ENCODE peak calls at places on chromosomes 12 and 14, in ten cellular contexts. One of them, this sample, is unnamed. For H3K4me1, the result is how much of the 10 kb centered on the place peaks cover.

GRCh38 chr12:20188930-20189653 is 179.2 kb upstream of the PDE3A start:
- DNase-seq in testis: no peak
- DNase-seq in small intestine: peak
- DNase-seq in colonic mucosa: no peak
- DNase-seq in psoas muscle: no peak
- DNase-seq in OCI-LY7: no peak
- DNase-seq in aorta: peak
- DNase-seq in lung: no peak
- DNase-seq in HCT116: no peak
- DNase-seq in transverse colon: no peak
- DNase-seq in this sample: no peak

GRCh38 chr12:131674373-131674772 is 36.5 kb upstream of the SFSWAP start:
- DNase-seq in testis: no peak
- DNase-seq in small intestine: no peak
- DNase-seq in colonic mucosa: no peak
- DNase-seq in psoas muscle: no peak
- DNase-seq in OCI-LY7: no peak
- DNase-seq in aorta: no peak
- DNase-seq in lung: no peak
- DNase-seq in HCT116: no peak
- DNase-seq in transverse colon: no peak
- DNase-seq in this sample: no peak

GRCh38 chr14:35051796-35052195 is 5.7 kb downstream of the FAM177A1 start:
- DNase-seq in testis: no peak
- DNase-seq in small intestine: no peak
- DNase-seq in colonic mucosa: no peak
- DNase-seq in psoas muscle: no peak
- DNase-seq in OCI-LY7: no peak
- DNase-seq in aorta: no peak
- DNase-seq in lung: no peak
- DNase-seq in HCT116: no peak
- DNase-seq in transverse colon: no peak
- DNase-seq in this sample: no peak

GRCh38 chr12:11631288-11631687 is 18.2 kb upstream of the ETV6 start:
- DNase-seq in testis: no peak
- DNase-seq in small intestine: no peak
- DNase-seq in colonic mucosa: no peak
- DNase-seq in psoas muscle: no peak
- DNase-seq in OCI-LY7: no peak
- DNase-seq in aorta: no peak
- DNase-seq in lung: no peak
- DNase-seq in HCT116: no peak
- DNase-seq in transverse colon: no peak
- DNase-seq in this sample: no peak

GRCh38 chr14:75294649-75295033 is 16.0 kb downstream of the FOS start:
- DNase-seq in testis: no peak
- DNase-seq in small intestine: no peak
- DNase-seq in colonic mucosa: no peak
- DNase-seq in psoas muscle: no peak
- DNase-seq in OCI-LY7: peak
- DNase-seq in aorta: no peak
- DNase-seq in lung: no peak
- DNase-seq in HCT116: no peak
- DNase-seq in transverse colon: no peak
- DNase-seq in this sample: no peak

GRCh38 chr14:98935921-98936320 is 336.1 kb downstream of the BCL11B start:
- DNase-seq in testis: no peak
- DNase-seq in small intestine: no peak
- DNase-seq in colonic mucosa: no peak
- DNase-seq in psoas muscle: no peak
- DNase-seq in OCI-LY7: no peak
- DNase-seq in aorta: no peak
- DNase-seq in lung: no peak
- DNase-seq in HCT116: no peak
- DNase-seq in transverse colon: no peak
- DNase-seq in this sample: no peak

GRCh38 chr12:4111010-4111409 is 162.6 kb upstream of the CCND2 start:
- DNase-seq in testis: no peak
- DNase-seq in small intestine: no peak
- DNase-seq in colonic mucosa: no peak
- DNase-seq in psoas muscle: no peak
- DNase-seq in OCI-LY7: no peak
- DNase-seq in aorta: no peak
- DNase-seq in lung: peak
- DNase-seq in HCT116: no peak
- DNase-seq in transverse colon: no peak
- DNase-seq in this sample: no peak

GRCh38 chr12:101948365-101948764 is 71.0 kb downstream of the DRAM1 start:
- DNase-seq in testis: no peak
- DNase-seq in small intestine: no peak
- DNase-seq in colonic mucosa: no peak
- DNase-seq in psoas muscle: no peak
- DNase-seq in OCI-LY7: no peak
- DNase-seq in aorta: no peak
- DNase-seq in lung: no peak
- DNase-seq in HCT116: no peak
- DNase-seq in transverse colon: no peak
- DNase-seq in this sample: no peak

GRCh38 chr12:108170164-108170563 is 41.1 kb downstream of the WSCD2 start:
- DNase-seq in testis: no peak
- DNase-seq in small intestine: no peak
- DNase-seq in colonic mucosa: no peak
- DNase-seq in psoas muscle: no peak
- DNase-seq in OCI-LY7: no peak
- DNase-seq in aorta: no peak
- DNase-seq in lung: no peak
- DNase-seq in HCT116: no peak
- DNase-seq in transverse colon: no peak
- DNase-seq in this sample: no peak

GRCh38 chr14:72690324-72690723 is 203.6 kb downstream of the DPF3 start:
- DNase-seq in testis: no peak
- DNase-seq in small intestine: no peak
- DNase-seq in colonic mucosa: no peak
- DNase-seq in psoas muscle: no peak
- DNase-seq in OCI-LY7: no peak
- DNase-seq in aorta: no peak
- DNase-seq in lung: no peak
- DNase-seq in HCT116: no peak
- DNase-seq in transverse colon: no peak
- DNase-seq in this sample: no peak

GRCh38 chr12:49974231-49974675 is 1.5 kb downstream of the AQP6 start:
- DNase-seq in testis: peak
- DNase-seq in small intestine: no peak
- DNase-seq in colonic mucosa: peak
- DNase-seq in psoas muscle: peak
- DNase-seq in OCI-LY7: no peak
- DNase-seq in aorta: peak
- DNase-seq in lung: peak
- DNase-seq in HCT116: no peak
- DNase-seq in transverse colon: peak
- DNase-seq in this sample: no peak

GRCh38 chr12:32926356-32926755 is 29.8 kb upstream of the PKP2 start:
- DNase-seq in testis: no peak
- DNase-seq in small intestine: no peak
- DNase-seq in colonic mucosa: no peak
- DNase-seq in psoas muscle: no peak
- DNase-seq in OCI-LY7: no peak
- DNase-seq in aorta: no peak
- DNase-seq in lung: no peak
- DNase-seq in HCT116: no peak
- DNase-seq in transverse colon: no peak
- DNase-seq in this sample: no peak

GRCh38 chr14:58239259-58240210 is 5.1 kb upstream of the PSMA3 start:
- DNase-seq in testis: peak
- DNase-seq in small intestine: peak
- DNase-seq in colonic mucosa: peak
- DNase-seq in psoas muscle: peak
- DNase-seq in OCI-LY7: peak
- DNase-seq in aorta: peak
- DNase-seq in lung: peak
- DNase-seq in HCT116: peak
- DNase-seq in transverse colon: peak
- DNase-seq in this sample: no peak

GRCh38 chr14:57209561-57209960 is 59.1 kb downstream of the EXOC5 start:
- DNase-seq in testis: no peak
- DNase-seq in small intestine: no peak
- DNase-seq in colonic mucosa: no peak
- DNase-seq in psoas muscle: no peak
- DNase-seq in OCI-LY7: no peak
- DNase-seq in aorta: no peak
- DNase-seq in lung: no peak
- DNase-seq in HCT116: no peak
- DNase-seq in transverse colon: no peak
- DNase-seq in this sample: no peak

GRCh38 chr14:65211341-65211987 is 109.1 kb upstream of the MAX start:
- DNase-seq in testis: no peak
- DNase-seq in small intestine: no peak
- DNase-seq in colonic mucosa: no peak
- DNase-seq in psoas muscle: no peak
- DNase-seq in OCI-LY7: no peak
- DNase-seq in aorta: no peak
- DNase-seq in lung: no peak
- DNase-seq in HCT116: no peak
- DNase-seq in transverse colon: no peak
- DNase-seq in this sample: no peak

GRCh38 chr14:77615231-77616132 is 955 bp downstream of the SPTLC2 start:
- DNase-seq in testis: no peak
- DNase-seq in small intestine: peak
- DNase-seq in colonic mucosa: peak
- DNase-seq in psoas muscle: no peak
- DNase-seq in OCI-LY7: peak
- DNase-seq in aorta: no peak
- DNase-seq in lung: no peak
- DNase-seq in HCT116: no peak
- DNase-seq in transverse colon: peak
- DNase-seq in this sample: no peak

GRCh38 chr12:28340261-28340660 is 150.0 kb downstream of the CCDC91 start:
- DNase-seq in testis: no peak
- DNase-seq in small intestine: no peak
- DNase-seq in colonic mucosa: no peak
- DNase-seq in psoas muscle: no peak
- DNase-seq in OCI-LY7: no peak
- DNase-seq in aorta: no peak
- DNase-seq in lung: no peak
- DNase-seq in HCT116: no peak
- DNase-seq in transverse colon: no peak
- DNase-seq in this sample: no peak
- H3K4me3 ChIP-seq in testis: no peak
- H3K4me3 ChIP-seq in small intestine: no peak
- H3K4me3 ChIP-seq in colonic mucosa: no peak
- H3K4me3 ChIP-seq in psoas muscle: no peak
- H3K4me3 ChIP-seq in OCI-LY7: no peak
- H3K4me3 ChIP-seq in aorta: no peak
- H3K4me3 ChIP-seq in lung: no peak
- H3K4me3 ChIP-seq in HCT116: no peak
- H3K4me3 ChIP-seq in transverse colon: no peak
- H3K4me3 ChIP-seq in this sample: no peak

GRCh38 chr12:72872488-72872887 is 600.3 kb downstream of the TRHDE start:
- DNase-seq in testis: no peak
- DNase-seq in small intestine: no peak
- DNase-seq in colonic mucosa: no peak
- DNase-seq in psoas muscle: no peak
- DNase-seq in OCI-LY7: no peak
- DNase-seq in aorta: no peak
- DNase-seq in lung: no peak
- DNase-seq in HCT116: no peak
- DNase-seq in transverse colon: no peak
- DNase-seq in this sample: no peak
- H3K27ac ChIP-seq in testis: no peak
- H3K27ac ChIP-seq in small intestine: no peak
- H3K27ac ChIP-seq in colonic mucosa: no peak
- H3K27ac ChIP-seq in psoas muscle: no peak
- H3K27ac ChIP-seq in OCI-LY7: no peak
- H3K27ac ChIP-seq in aorta: no peak
- H3K27ac ChIP-seq in lung: no peak
- H3K27ac ChIP-seq in HCT116: no peak
- H3K27ac ChIP-seq in transverse colon: no peak
- H3K27ac ChIP-seq in this sample: no peak

GRCh38 chr12:24903305-24904088 is 45.4 kb downstream of the BCAT1 start:
- DNase-seq in testis: no peak
- DNase-seq in small intestine: no peak
- DNase-seq in colonic mucosa: no peak
- DNase-seq in psoas muscle: no peak
- DNase-seq in OCI-LY7: no peak
- DNase-seq in aorta: no peak
- DNase-seq in lung: no peak
- DNase-seq in HCT116: no peak
- DNase-seq in transverse colon: no peak
- DNase-seq in this sample: no peak

GRCh38 chr12:24904871-24905270 is 44.0 kb downstream of the BCAT1 start:
- DNase-seq in testis: no peak
- DNase-seq in small intestine: no peak
- DNase-seq in colonic mucosa: no peak
- DNase-seq in psoas muscle: no peak
- DNase-seq in OCI-LY7: no peak
- DNase-seq in aorta: no peak
- DNase-seq in lung: no peak
- DNase-seq in HCT116: no peak
- DNase-seq in transverse colon: no peak
- DNase-seq in this sample: no peak

GRCh38 chr12:24902521-24903304 is 46.2 kb downstream of the BCAT1 start:
- DNase-seq in testis: no peak
- DNase-seq in small intestine: no peak
- DNase-seq in colonic mucosa: no peak
- DNase-seq in psoas muscle: peak
- DNase-seq in OCI-LY7: no peak
- DNase-seq in aorta: peak
- DNase-seq in lung: no peak
- DNase-seq in HCT116: no peak
- DNase-seq in transverse colon: no peak
- DNase-seq in this sample: no peak

GRCh38 chr12:24907464-24907863 is 41.4 kb downstream of the BCAT1 start:
- DNase-seq in testis: no peak
- DNase-seq in small intestine: no peak
- DNase-seq in colonic mucosa: no peak
- DNase-seq in psoas muscle: no peak
- DNase-seq in OCI-LY7: no peak
- DNase-seq in aorta: no peak
- DNase-seq in lung: no peak
- DNase-seq in HCT116: no peak
- DNase-seq in transverse colon: no peak
- DNase-seq in this sample: no peak

GRCh38 chr12:24905431-24905830 is 43.5 kb downstream of the BCAT1 start:
- DNase-seq in testis: no peak
- DNase-seq in small intestine: no peak
- DNase-seq in colonic mucosa: no peak
- DNase-seq in psoas muscle: no peak
- DNase-seq in OCI-LY7: no peak
- DNase-seq in aorta: no peak
- DNase-seq in lung: no peak
- DNase-seq in HCT116: no peak
- DNase-seq in transverse colon: no peak
- DNase-seq in this sample: no peak
- H3K4me1 ChIP-seq in testis: under half
- H3K4me1 ChIP-seq in small intestine: under half
- H3K4me1 ChIP-seq in colonic mucosa: under half
- H3K4me1 ChIP-seq in psoas muscle: under half
- H3K4me1 ChIP-seq in OCI-LY7: under half
- H3K4me1 ChIP-seq in aorta: under half
- H3K4me1 ChIP-seq in lung: under half
- H3K4me1 ChIP-seq in HCT116: under half
- H3K4me1 ChIP-seq in transverse colon: under half
- H3K4me1 ChIP-seq in this sample: under half

GRCh38 chr12:72261885-72262284 is 10.3 kb upstream of the TRHDE start:
- DNase-seq in testis: no peak
- DNase-seq in small intestine: no peak
- DNase-seq in colonic mucosa: no peak
- DNase-seq in psoas muscle: no peak
- DNase-seq in OCI-LY7: no peak
- DNase-seq in aorta: no peak
- DNase-seq in lung: no peak
- DNase-seq in HCT116: no peak
- DNase-seq in transverse colon: no peak
- DNase-seq in this sample: no peak
- H3K4me3 ChIP-seq in testis: no peak
- H3K4me3 ChIP-seq in small intestine: no peak
- H3K4me3 ChIP-seq in colonic mucosa: no peak
- H3K4me3 ChIP-seq in psoas muscle: no peak
- H3K4me3 ChIP-seq in OCI-LY7: no peak
- H3K4me3 ChIP-seq in aorta: no peak
- H3K4me3 ChIP-seq in lung: no peak
- H3K4me3 ChIP-seq in HCT116: no peak
- H3K4me3 ChIP-seq in transverse colon: no peak
- H3K4me3 ChIP-seq in this sample: no peak

This sample was measured in iPS DF 6.9.